ENCODE peak calls at places on chromosome 13, in nine cellular contexts. S is activated effector memory CD4-positive, alpha-beta T cell treated with anti-CD3 and anti-CD28 coated beads, Interleukin-2, amount 50 U/mL, for 16 hours; B is amygdala; O is A172; Y is aorta; M is NCI-H187 treated with DMSO at 0.1 percent for 48 hours; J is brain pericyte; N is HCT116; L is NCI-H774. D is an unnamed sample.

GRCh38 chr13:112849500-112849899 is 119.5 kb upstream of the MCF2L start:
- DNase-seq in Y (peak), N (no peak), L (peak), S (no peak), B (no peak), O (no peak), J (peak), M (peak), D (peak)

GRCh38 chr13:111115051-111115840 is at the start of gene ARHGEF7:
- DNase-seq in S (no peak), N (no peak), M (no peak), O (no peak), B (no peak), L (peak), Y (no peak), J (no peak), D (no peak)

GRCh38 chr13:38520041-38520440 is 166.8 kb upstream of the FREM2 start:
- DNase-seq in O (no peak), B (no peak), Y (no peak), L (no peak), N (no peak), J (no peak), M (no peak), S (no peak), D (no peak)

GRCh38 chr13:21913010-21913409 is 242.1 kb downstream of the FGF9 start:
- DNase-seq in S (no peak), L (no peak), N (peak), O (no peak), Y (no peak), J (no peak), B (no peak), M (no peak), D (no peak)

GRCh38 chr13:99988469-99989375 is 7.1 kb downstream of the ZIC2 start:
- DNase-seq in L (no peak), S (no peak), J (no peak), O (no peak), Y (no peak), N (no peak), M (no peak), B (no peak), D (no peak)

GRCh38 chr13:98365291-98365690 is 188.2 kb upstream of the RNF113B start:
- DNase-seq in S (no peak), L (no peak), M (no peak), O (no peak), J (no peak), B (no peak), N (no peak), Y (no peak), D (no peak)

GRCh38 chr13:78325585-78325984 is 277.8 kb downstream of the POU4F1 start:
- DNase-seq in Y (no peak), B (no peak), O (no peak), L (no peak), S (no peak), M (no peak), N (no peak), J (no peak), D (no peak)

GRCh38 chr13:40271931-40272775 is 394.3 kb downstream of the FOXO1 start:
- DNase-seq in L (no peak), Y (peak), N (no peak), B (peak), S (peak), M (no peak), O (peak), J (peak), D (peak)

GRCh38 chr13:110524484-110525254 is 36.9 kb downstream of the RAB20 start:
- DNase-seq in O (peak), J (no peak), S (no peak), M (peak), B (no peak), N (no peak), Y (peak), L (peak), D (peak)

GRCh38 chr13:98332691-98333090 is 155.6 kb upstream of the RNF113B start:
- DNase-seq in N (no peak), L (no peak), J (no peak), Y (no peak), S (no peak), B (no peak), M (no peak), O (no peak), D (no peak)

GRCh38 chr13:72651196-72651595 is 76.2 kb downstream of the MZT1 start:
- DNase-seq in Y (no peak), L (peak), O (no peak), M (no peak), B (no peak), J (no peak), S (no peak), N (peak), D (no peak)

GRCh38 chr13:98500963-98501421 is 75.9 kb downstream of the STK24 start:
- DNase-seq in L (no peak), N (no peak), O (no peak), S (no peak), Y (no peak), M (no peak), J (no peak), B (no peak), D (no peak)

GRCh38 chr13:100646030-100646673 is 28.4 kb downstream of the TMTC4 start:
- DNase-seq in O (peak), N (peak), B (peak), M (no peak), J (no peak), Y (no peak), S (no peak), L (no peak), D (no peak)

GRCh38 chr13:75492389-75492788 is 10.4 kb upstream of the TBC1D4 start:
- DNase-seq in J (no peak), B (no peak), Y (no peak), S (no peak), M (no peak), N (no peak), L (no peak), O (no peak), D (no peak)

GRCh38 chr13:80529734-80530133 is 188.8 kb upstream of the SPRY2 start:
- DNase-seq in B (no peak), O (peak), L (no peak), J (peak), S (no peak), N (no peak), Y (no peak), M (no peak), D (no peak)

GRCh38 chr13:109698779-109699178 is 87.6 kb downstream of the IRS2 start:
- DNase-seq in O (peak), Y (no peak), J (no peak), M (no peak), N (no peak), B (no peak), L (no peak), S (no peak), D (no peak)

GRCh38 chr13:50685491-50685890 is 158.0 kb downstream of the DLEU7 start:
- DNase-seq in O (peak), N (no peak), J (no peak), B (peak), S (no peak), Y (peak), M (no peak), L (no peak), D (peak)

GRCh38 chr13:22278336-22278929 is 607.6 kb downstream of the FGF9 start:
- DNase-seq in B (no peak), O (peak), L (peak), M (no peak), N (peak), Y (peak), J (no peak), S (peak), D (no peak)

GRCh38 chr13:106276876-106277275 is 258.6 kb downstream of the EFNB2 start:
- DNase-seq in M (no peak), S (no peak), Y (no peak), N (no peak), J (no peak), O (no peak), L (no peak), B (no peak), D (no peak)

GRCh38 chr13:110425444-110425780 is 118.3 kb downstream of the COL4A2 start:
- DNase-seq in L (no peak), S (no peak), M (no peak), Y (no peak), N (no peak), J (peak), O (no peak), B (no peak), D (no peak)

GRCh38 chr13:50161052-50161451 is 145.8 kb downstream of the KCNRG start:
- DNase-seq in J (no peak), B (no peak), L (no peak), S (no peak), Y (no peak), M (no peak), O (no peak), N (no peak), D (no peak)

GRCh38 chr13:114107686-114108081 is 24.7 kb downstream of the RASA3 start:
- DNase-seq in B (no peak), O (no peak), N (no peak), L (no peak), Y (peak), M (no peak), S (peak), J (no peak), D (peak)

GRCh38 chr13:27660511-27660910 is 38.8 kb downstream of the POLR1D start:
- DNase-seq in B (no peak), O (no peak), J (no peak), Y (no peak), M (no peak), N (no peak), S (no peak), L (no peak), D (no peak)

GRCh38 chr13:98089826-98090225 is 53.1 kb upstream of the FARP1 start:
- DNase-seq in Y (no peak), L (no peak), J (no peak), M (no peak), O (no peak), N (no peak), B (no peak), S (no peak), D (no peak)

GRCh38 chr13:99265162-99265822 is 7.1 kb upstream of the GPR18 start:
- DNase-seq in Y (no peak), N (no peak), S (no peak), O (no peak), B (no peak), J (no peak), M (no peak), L (no peak), D (no peak)

GRCh38 chr13:41678320-41678719 is 221.0 kb downstream of the RGCC start:
- DNase-seq in S (no peak), B (no peak), M (no peak), J (no peak), N (no peak), O (peak), Y (no peak), L (no peak), D (no peak)

GRCh38 chr13:48976677-48977625 is 1.2 kb downstream of the FNDC3A start:
- DNase-seq in S (no peak), N (no peak), O (peak), L (no peak), J (no peak), M (peak), B (no peak), Y (no peak), D (no peak)

GRCh38 chr13:39012608-39013007 is 22.0 kb upstream of the STOML3 start:
- DNase-seq in S (no peak), J (no peak), Y (no peak), B (no peak), L (no peak), O (no peak), N (no peak), M (no peak), D (no peak)

GRCh38 chr13:50691176-50691681 is 152.3 kb downstream of the DLEU7 start:
- DNase-seq in L (no peak), O (no peak), S (no peak), Y (no peak), J (peak), B (no peak), M (peak), N (no peak), D (no peak)

GRCh38 chr13:107473255-107473654 is 742.1 kb downstream of the LIG4 start:
- DNase-seq in B (no peak), Y (no peak), L (no peak), J (no peak), M (no peak), O (no peak), S (no peak), N (no peak), D (no peak)

GRCh38 chr13:31012285-31013024 is 80.0 kb downstream of the TEX26 start:
- DNase-seq in J (no peak), Y (no peak), S (no peak), N (no peak), M (no peak), O (peak), L (no peak), B (no peak), D (no peak)

GRCh38 chr13:73673931-73674330 is 460.3 kb downstream of the KLF12 start:
- DNase-seq in O (no peak), Y (no peak), L (no peak), S (no peak), M (no peak), J (no peak), N (no peak), B (no peak), D (no peak)

GRCh38 chr13:88945793-88946192 is 1274.6 kb downstream of the SLITRK5 start:
- DNase-seq in L (no peak), N (no peak), M (no peak), Y (no peak), J (no peak), S (no peak), O (no peak), B (no peak), D (no peak)

GRCh38 chr13:111217661-111218060 is 102.6 kb downstream of the ARHGEF7 start:
- DNase-seq in B (no peak), Y (peak), S (no peak), M (no peak), J (no peak), L (no peak), O (no peak), N (no peak), D (no peak)

GRCh38 chr13:55999709-56000108 is 1141.0 kb upstream of the PRR20A start:
- DNase-seq in M (no peak), L (no peak), O (peak), N (no peak), J (no peak), S (no peak), Y (no peak), B (no peak), D (no peak)

D was measured in sigmoid colon.